ENCODE peak calls at places on chromosomes 3 and 15, in five cellular contexts. L, C, K, U and Z are unnamed samples.

GRCh38 chr3:105274958-105275357 is 91.8 kb upstream of the ALCAM start:
- DNase-seq in L (peak), C (no peak), K (no peak), U (peak), Z (peak)

GRCh38 chr15:99052205-99052604 is 44.6 kb upstream of the PGPEP1L start:
- DNase-seq in L (no peak), C (no peak), K (no peak), U (no peak), Z (no peak)

GRCh38 chr3:36542186-36542585 is 161.9 kb downstream of the STAC start:
- DNase-seq in L (no peak), C (no peak), K (no peak), U (no peak), Z (peak)

GRCh38 chr3:98359993-98360675 is 6.5 kb downstream of the OR5K4 start:
- DNase-seq in L (peak), C (no peak), K (no peak), U (peak), Z (no peak)

GRCh38 chr3:181921220-181921619 is 209.5 kb downstream of the SOX2 start:
- DNase-seq in L (no peak), C (no peak), K (no peak), U (no peak), Z (no peak)

GRCh38 chr3:138474163-138474562 is 39.7 kb downstream of the ESYT3 start:
- DNase-seq in L (no peak), C (no peak), K (no peak), U (no peak), Z (no peak)

GRCh38 chr15:88448991-88449461 is 18.2 kb downstream of the MRPL46 start:
- DNase-seq in L (no peak), C (no peak), K (no peak), U (no peak), Z (no peak)

GRCh38 chr3:32056559-32057290 is 49.7 kb upstream of the GPD1L start:
- DNase-seq in L (no peak), C (no peak), K (no peak), U (no peak), Z (no peak)

GRCh38 chr15:93983501-93983900 is 247.9 kb upstream of the MCTP2 start:
- DNase-seq in L (no peak), C (no peak), K (no peak), U (no peak), Z (no peak)

GRCh38 chr3:8742921-8743605 is 9.5 kb downstream of the CAV3 start:
- DNase-seq in L (peak), C (no peak), K (peak), U (peak), Z (no peak)

GRCh38 chr3:163877805-163878204 is 1200.5 kb downstream of the SI start:
- DNase-seq in L (no peak), C (no peak), K (no peak), U (no peak), Z (no peak)

GRCh38 chr3:16449369-16449768 is 64.1 kb downstream of the RFTN1 start:
- DNase-seq in L (no peak), C (no peak), K (no peak), U (no peak), Z (no peak)
- TF ChIP-seq CTCF in L (no peak), C (no peak), K (no peak), U (no peak), Z (no peak)

GRCh38 chr15:64901914-64902313 is 9.8 kb upstream of the ANKDD1A start:
- DNase-seq in L (no peak), C (no peak), K (no peak), U (no peak), Z (no peak)
- H3K4me3 ChIP-seq in L (no peak), C (no peak), K (no peak), U (no peak), Z (no peak)

DNA sequence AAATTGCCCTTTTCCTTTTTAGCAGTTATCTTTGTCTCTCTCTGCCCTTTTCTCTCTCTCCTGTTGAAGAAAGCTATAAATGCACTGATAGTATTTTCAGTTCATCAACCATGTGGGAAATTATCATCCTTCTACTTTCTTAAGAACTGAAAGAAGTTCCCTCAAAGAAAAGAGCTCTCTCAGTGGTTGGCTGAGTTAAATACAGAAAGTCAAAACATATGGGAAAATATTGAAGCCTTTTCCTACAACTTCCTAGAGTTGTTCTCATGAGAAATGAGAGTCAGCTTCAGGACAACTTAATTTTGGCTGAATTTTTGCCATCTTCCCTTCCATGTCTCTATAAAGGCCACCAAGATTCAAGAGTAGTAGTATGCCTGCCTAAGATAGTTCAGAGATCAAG is 96.7 kb downstream of the NFKBIZ start:
- DNase-seq in L (no peak), C (no peak), K (no peak), U (no peak), Z (no peak)
- TF ChIP-seq CTCF in L (no peak), C (no peak), K (no peak), U (no peak), Z (no peak)

GRCh38 chr3:51386159-51386851 is 1.2 kb downstream of the MANF start:
- DNase-seq in L (no peak), C (no peak), K (no peak), U (no peak), Z (no peak)

GRCh38 chr3:51386852-51387229 is 1.8 kb downstream of the MANF start:
- DNase-seq in L (no peak), C (no peak), K (no peak), U (no peak), Z (no peak)

GRCh38 chr3:51389423-51390183 is 1.5 kb upstream of the RBM15B start:
- DNase-seq in L (peak), C (no peak), K (no peak), U (no peak), Z (no peak)

GRCh38 chr3:51390186-51390585 is 899 bp upstream of the RBM15B start:
- DNase-seq in L (no peak), C (no peak), K (no peak), U (no peak), Z (no peak)

GRCh38 chr3:51388286-51389029 is 2.6 kb upstream of the RBM15B start:
- DNase-seq in L (peak), C (no peak), K (no peak), U (peak), Z (no peak)
- H3K4me3 ChIP-seq in L (peak), C (no peak), K (no peak), U (peak), Z (no peak)

DNA sequence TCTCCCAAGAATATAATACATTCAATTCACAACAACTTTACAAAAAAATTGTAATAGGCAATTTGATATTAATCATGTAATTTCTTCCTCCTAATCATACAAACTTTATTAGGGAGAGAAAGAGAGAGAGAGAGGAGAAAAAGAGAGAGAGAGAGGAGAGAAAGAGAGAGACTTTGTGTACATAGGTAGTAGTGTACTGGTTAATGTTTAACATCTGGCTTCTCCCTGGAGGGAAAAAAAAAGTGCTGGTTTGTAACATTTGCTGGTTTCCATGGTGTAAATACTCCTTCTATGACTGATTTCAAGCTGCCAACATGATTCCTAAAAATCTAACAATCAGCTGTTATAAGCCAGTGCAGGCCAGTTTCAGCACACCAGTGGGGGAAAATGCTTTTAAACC is 98.0 kb upstream of the ARHGEF26 start:
- DNase-seq in L (no peak), C (no peak), K (no peak), U (no peak), Z (no peak)
- TF ChIP-seq CTCF in L (no peak), C (no peak), K (no peak), U (no peak), Z (no peak)

DNA sequence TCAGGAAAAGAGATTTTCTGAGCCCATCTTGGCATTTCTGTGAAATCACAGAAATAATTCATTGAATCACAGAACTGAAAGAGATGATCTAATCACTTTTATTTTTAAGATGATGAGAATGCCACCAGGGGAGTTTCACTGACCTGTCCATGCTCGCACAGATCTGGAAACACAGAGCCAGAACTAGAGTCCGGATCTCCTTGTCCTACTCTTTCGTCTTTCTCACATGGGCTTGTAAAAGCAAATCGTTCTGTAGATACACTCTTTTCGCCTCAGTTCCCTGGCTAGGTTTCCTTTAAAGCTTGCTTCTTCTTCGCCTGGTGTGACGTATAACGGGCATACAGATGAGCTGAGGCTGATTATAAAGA is 122.5 kb upstream of the SPRED1 start:
- DNase-seq in L (peak), C (no peak), K (peak), U (peak), Z (no peak)
- H3K4me3 ChIP-seq in L (no peak), C (peak), K (peak), U (peak), Z (no peak)